ENCODE peak calls at places on chromosomes 12 and 14, in six cellular contexts. H, G, U, L, D and I are unnamed samples.
A peak's percentile ranks its signal among the peaks of the same experiment; 100 is the strongest.

GRCh38 chr12:98296462-98297079 is 218.8 kb upstream of the TMPO start:
- DNase-seq in H (no peak), G (no peak), U (no peak), L (no peak), D (no peak), I (no peak)

GRCh38 chr12:27866382-27867101 is 86.5 kb upstream of the MANSC4 start:
- DNase-seq in H (peak; percentile 49), G (no peak), U (no peak), L (no peak), D (no peak), I (no peak)

GRCh38 chr12:28683371-28683770 is 465.7 kb upstream of the FAR2 start:
- DNase-seq in H (no peak), G (no peak), U (no peak), L (no peak), D (no peak), I (no peak)

GRCh38 chr12:106580671-106581508 is 1.9 kb upstream of the RFX4 start:
- DNase-seq in H (peak; percentile 25), G (no peak), U (no peak), L (no peak), D (no peak), I (no peak)

GRCh38 chr14:24377126-24377525 is 9.1 kb downstream of the NFATC4 start:
- DNase-seq in H (no peak), G (no peak), U (no peak), L (no peak), D (no peak), I (no peak)

GRCh38 chr14:34331728-34332623 is 130.1 kb downstream of the SPTSSA start:
- DNase-seq in H (peak; percentile 68), G (peak; percentile 86), U (peak; percentile 95), L (no peak), D (peak; percentile 73), I (no peak)

GRCh38 chr12:7361271-7361670 is 57.4 kb downstream of the ACSM4 start:
- DNase-seq in H (no peak), G (no peak), U (no peak), L (no peak), D (no peak), I (no peak)

GRCh38 chr12:15853877-15854276 is 28.3 kb upstream of the STRAP start:
- DNase-seq in H (no peak), G (no peak), U (no peak), L (no peak), D (no peak), I (no peak)

GRCh38 chr14:24442240-24443052 is at the start of gene SDR39U1:
- DNase-seq in H (peak; percentile 92), G (peak; percentile 98), U (peak; percentile 100), L (peak; percentile 99), D (peak; percentile 99), I (peak; percentile 96)

GRCh38 chr12:13008741-13009380 is 8.8 kb upstream of the HEBP1 start:
- DNase-seq in H (no peak), G (no peak), U (no peak), L (no peak), D (no peak), I (no peak)

GRCh38 chr12:124685689-124685993 is 118.2 kb upstream of the NCOR2 start:
- DNase-seq in H (no peak), G (no peak), U (no peak), L (no peak), D (no peak), I (peak; percentile 28)

GRCh38 chr12:110590806-110591326 is 7.7 kb upstream of the PPTC7 start:
- DNase-seq in H (no peak), G (no peak), U (peak; percentile 70), L (no peak), D (no peak), I (no peak)

GRCh38 chr12:509494-509893 is 49.8 kb downstream of the B4GALNT3 start:
- DNase-seq in H (no peak), G (peak; percentile 30), U (no peak), L (no peak), D (no peak), I (no peak)

GRCh38 chr12:52360663-52361271 is 6.5 kb downstream of the KRT85 start:
- DNase-seq in H (no peak), G (no peak), U (no peak), L (peak; percentile 40), D (peak; percentile 59), I (no peak)

GRCh38 chr12:89138048-89138852 is 214.1 kb downstream of the DUSP6 start:
- DNase-seq in H (no peak), G (no peak), U (no peak), L (no peak), D (no peak), I (no peak)

GRCh38 chr14:52951730-52952481 is 1.1 kb upstream of the FERMT2 start:
- DNase-seq in H (peak; percentile 68), G (peak; percentile 18), U (peak; percentile 73), L (peak; percentile 84), D (no peak), I (peak; percentile 33)

GRCh38 chr12:106251636-106252035 is 3.8 kb upstream of the CKAP4 start:
- DNase-seq in H (no peak), G (no peak), U (no peak), L (no peak), D (no peak), I (no peak)

GRCh38 chr14:91367173-91368171 is 50.1 kb downstream of the CCDC88C start:
- DNase-seq in H (no peak), G (peak; percentile 77), U (no peak), L (no peak), D (no peak), I (no peak)

GRCh38 chr12:121505513-121505912 is 75.3 kb downstream of the KDM2B start:
- DNase-seq in H (no peak), G (no peak), U (no peak), L (no peak), D (no peak), I (no peak)

GRCh38 chr14:22887260-22887989 is 4.4 kb downstream of the REM2 start:
- DNase-seq in H (peak; percentile 81), G (peak; percentile 78), U (no peak), L (peak; percentile 80), D (no peak), I (peak; percentile 76)

DNA sequence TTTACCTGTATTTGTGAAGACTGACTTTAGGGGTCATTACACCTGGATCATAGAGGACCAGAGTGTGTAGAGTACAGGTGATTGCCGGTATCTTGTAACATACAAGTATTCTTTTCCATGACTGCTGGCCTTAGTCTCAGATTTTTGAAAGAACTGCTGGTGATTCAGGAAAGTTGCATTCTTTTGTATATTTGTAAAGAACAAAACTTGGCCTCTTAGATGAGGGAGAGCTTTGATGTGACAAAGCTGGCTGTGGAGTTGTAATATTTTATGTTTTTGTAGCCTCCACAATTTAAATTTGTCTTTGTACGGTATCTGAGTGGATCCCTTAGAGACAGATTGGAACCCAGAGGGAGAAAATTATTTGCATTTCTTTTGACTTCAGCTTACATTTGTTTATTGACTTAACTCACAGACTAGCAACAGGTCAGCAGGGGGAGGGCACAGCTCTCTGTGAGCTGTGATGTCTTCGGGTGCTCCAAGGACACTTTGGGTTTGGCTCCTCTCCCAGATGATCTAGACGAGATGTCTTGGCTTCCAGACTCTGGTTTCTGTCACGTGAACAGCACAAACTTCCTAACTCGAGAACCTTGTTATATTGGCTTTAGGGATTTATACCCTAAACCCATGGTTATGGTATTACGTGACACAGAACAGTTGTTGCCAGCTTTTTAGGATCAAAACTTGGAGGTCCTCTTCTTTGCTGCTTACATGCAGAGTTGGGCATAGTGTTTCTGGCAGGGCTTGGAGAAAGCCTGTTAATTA is 65.9 kb downstream of the DAAM1 start:
- DNase-seq in H (peak; percentile 16), G (peak; percentile 62), U (no peak), L (peak; percentile 90), D (peak; percentile 69), I (peak; percentile 69)
- TF ChIP-seq EP300 in H (no peak), G (no peak), U (no peak), L (no peak), D (no peak), I (no peak)

GRCh38 chr12:80847575-80847974 is 90.2 kb downstream of the LIN7A start:
- DNase-seq in H (no peak), G (no peak), U (no peak), L (no peak), D (no peak), I (no peak)

GRCh38 chr12:80849367-80849766 is 88.4 kb downstream of the LIN7A start:
- DNase-seq in H (no peak), G (no peak), U (no peak), L (no peak), D (no peak), I (no peak)

GRCh38 chr12:80848858-80849257 is 88.9 kb downstream of the LIN7A start:
- DNase-seq in H (no peak), G (no peak), U (no peak), L (no peak), D (no peak), I (no peak)

DNA sequence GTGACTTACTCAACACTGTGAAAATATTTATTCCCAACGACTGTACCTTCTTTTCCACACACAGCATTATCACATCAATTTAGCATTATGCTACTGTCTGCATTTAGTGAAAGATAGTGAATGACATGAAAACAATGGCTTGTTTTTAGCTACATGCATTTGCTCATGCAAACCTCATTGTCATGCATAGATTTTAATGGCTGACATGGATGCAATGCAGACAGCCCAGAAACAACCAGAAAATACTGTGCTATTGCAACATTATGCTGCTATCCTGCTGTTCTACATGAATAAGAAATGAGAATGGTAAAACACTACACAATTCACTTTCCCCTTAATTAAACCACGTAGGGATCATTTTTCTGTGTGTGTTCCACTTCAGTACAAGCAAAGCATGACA is 90.8 kb downstream of the LIN7A start:
- DNase-seq in H (no peak), G (no peak), U (no peak), L (no peak), D (no peak), I (no peak)
- TF ChIP-seq EP300 in H (no peak), G (no peak), U (no peak), L (no peak), D (no peak), I (no peak)

DNA sequence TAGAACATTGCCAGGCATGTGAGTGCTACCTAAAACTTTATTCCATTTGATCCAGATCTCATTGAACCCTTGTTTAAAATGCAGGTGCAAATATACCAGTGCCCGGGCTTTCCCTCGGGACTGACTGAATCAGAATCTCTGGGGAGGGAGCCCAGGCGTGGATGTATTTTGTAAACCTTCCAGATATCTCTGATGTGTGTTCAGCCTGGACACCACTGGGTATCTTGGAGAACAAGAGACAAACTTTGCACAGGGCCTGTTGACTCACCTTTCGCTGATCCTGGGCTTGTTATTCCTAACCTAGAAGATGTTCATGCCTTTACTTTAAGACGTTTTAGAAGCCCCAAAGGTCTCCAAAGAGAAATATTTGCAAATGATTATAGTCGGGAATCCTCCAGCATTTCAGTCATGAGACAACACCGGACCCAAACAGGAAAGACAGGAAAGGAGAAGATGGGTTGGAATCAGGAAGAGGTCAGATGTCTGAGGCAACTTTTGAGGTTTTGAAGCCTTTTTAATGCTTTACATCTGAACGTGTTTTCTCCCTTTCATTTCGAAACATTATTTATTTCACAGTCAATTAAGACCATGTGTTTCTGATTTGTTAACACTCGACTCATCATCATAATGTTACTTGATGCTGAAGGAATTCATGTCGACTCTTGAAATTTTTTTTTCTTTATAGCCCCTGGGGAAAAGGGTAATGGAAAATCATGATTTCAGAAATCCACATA is 118.6 kb downstream of the PLXNC1 start:
- DNase-seq in H (no peak), G (no peak), U (no peak), L (no peak), D (no peak), I (no peak)
- TF ChIP-seq EP300 in H (no peak), G (no peak), U (no peak), L (no peak), D (no peak), I (no peak)

DNA sequence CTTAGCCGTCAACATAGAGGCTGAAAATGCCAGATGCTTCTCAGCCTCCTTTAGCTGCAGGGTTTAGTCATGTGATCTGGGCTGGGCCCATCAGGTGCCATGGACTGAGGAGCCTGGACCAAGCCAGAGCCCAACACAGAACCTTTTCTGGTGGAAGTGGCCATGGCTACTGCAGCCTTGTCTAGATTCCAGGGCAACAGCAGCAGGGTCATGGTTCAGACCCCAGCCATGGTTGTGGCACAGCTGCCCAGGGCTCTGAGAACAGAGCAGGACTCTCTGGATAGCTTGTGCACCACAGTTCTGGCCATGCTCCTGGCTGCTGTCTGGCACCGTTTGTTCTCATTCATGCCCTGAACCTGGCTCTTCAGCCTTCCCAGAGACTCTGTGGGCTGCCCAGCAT is 47.0 kb upstream of the PTGR2 start:
- DNase-seq in H (no peak), G (no peak), U (no peak), L (no peak), D (no peak), I (no peak)
- TF ChIP-seq EP300 in H (no peak), G (no peak), U (no peak), L (no peak), D (no peak), I (no peak)